ENCODE peak calls at places on chromosomes 3 and 15, in five cellular contexts. N, T, H, O and S are unnamed samples.

GRCh38 chr3:168865022-168865551 is 769.4 kb upstream of the GOLIM4 start:
- DNase-seq in N (no peak), T (no peak), H (no peak), O (peak; percentile 51), S (peak; percentile 21)

GRCh38 chr3:152574461-152575079 is 260.4 kb upstream of the P2RY1 start:
- DNase-seq in N (peak; percentile 37), T (no peak), H (peak; percentile 78), O (peak; percentile 75), S (peak; percentile 49)

GRCh38 chr15:25931846-25932245 is 68.7 kb upstream of the ATP10A start:
- DNase-seq in N (no peak), T (no peak), H (no peak), O (peak; percentile 19), S (no peak)

GRCh38 chr3:27335571-27335970 is 33.6 kb downstream of the NEK10 start:
- DNase-seq in N (no peak), T (no peak), H (no peak), O (no peak), S (no peak)

GRCh38 chr3:5013021-5013906 is 34.0 kb downstream of the BHLHE40 start:
- DNase-seq in N (peak; percentile 30), T (peak; percentile 52), H (peak; percentile 62), O (peak; percentile 38), S (no peak)

GRCh38 chr15:58562135-58562534 is 130.3 kb downstream of the LIPC start:
- DNase-seq in N (no peak), T (no peak), H (no peak), O (no peak), S (no peak)

GRCh38 chr3:185824051-185824466 is 783 bp downstream of the IGF2BP2 start:
- DNase-seq in N (peak; percentile 11), T (no peak), H (peak; percentile 30), O (no peak), S (peak; percentile 20)

GRCh38 chr15:42612367-42612912 is 37.0 kb downstream of the STARD9 start:
- DNase-seq in N (no peak), T (no peak), H (no peak), O (no peak), S (no peak)

GRCh38 chr15:41836713-41837454 is 1.8 kb upstream of the PLA2G4B start:
- DNase-seq in N (no peak), T (no peak), H (no peak), O (no peak), S (no peak)

GRCh38 chr15:86906406-86906805 is 826.7 kb downstream of the AGBL1 start:
- DNase-seq in N (no peak), T (no peak), H (no peak), O (no peak), S (no peak)

GRCh38 chr3:28700728-28701127 is 352.1 kb upstream of the AZI2 start:
- DNase-seq in N (no peak), T (no peak), H (no peak), O (no peak), S (no peak)

GRCh38 chr3:67976683-67977082 is 322.3 kb upstream of the SUCLG2 start:
- DNase-seq in N (no peak), T (no peak), H (no peak), O (no peak), S (no peak)

GRCh38 chr15:57873564-57874209 is 167.2 kb downstream of the POLR2M start:
- DNase-seq in N (no peak), T (no peak), H (no peak), O (peak; percentile 23), S (no peak)

GRCh38 chr15:39199076-39199475 is 381.8 kb upstream of the THBS1 start:
- DNase-seq in N (no peak), T (peak; percentile 89), H (peak; percentile 33), O (no peak), S (no peak)

GRCh38 chr3:2098398-2099027 is at the start of gene CNTN4:
- DNase-seq in N (peak; percentile 77), T (peak; percentile 86), H (peak; percentile 44), O (no peak), S (no peak)

GRCh38 chr15:74787251-74788041 is 5.6 kb downstream of the CSK start:
- DNase-seq in N (peak; percentile 81), T (peak; percentile 83), H (peak; percentile 83), O (peak; percentile 61), S (peak; percentile 68)

GRCh38 chr3:134366928-134367352 is 7.3 kb downstream of the AMOTL2 start:
- DNase-seq in N (no peak), T (peak; percentile 85), H (peak; percentile 74), O (no peak), S (no peak)

GRCh38 chr3:158226429-158226828 is 116.5 kb downstream of the RSRC1 start:
- DNase-seq in N (no peak), T (no peak), H (no peak), O (no peak), S (no peak)

GRCh38 chr15:51131596-51132290 is 37.0 kb upstream of the TNFAIP8L3 start:
- DNase-seq in N (no peak), T (no peak), H (no peak), O (no peak), S (no peak)

GRCh38 chr3:143644370-143645089 is 203.7 kb downstream of the SLC9A9 start:
- DNase-seq in N (peak; percentile 59), T (no peak), H (no peak), O (peak; percentile 90), S (peak; percentile 65)

GRCh38 chr15:31398677-31399260 is 72.1 kb downstream of the KLF13 start:
- DNase-seq in N (no peak), T (peak; percentile 61), H (no peak), O (no peak), S (no peak)

GRCh38 chr3:77746892-77747291 is 707.0 kb downstream of the ROBO2 start:
- DNase-seq in N (no peak), T (no peak), H (no peak), O (no peak), S (no peak)

GRCh38 chr15:99433757-99434211 is 132.0 kb upstream of the MEF2A start:
- DNase-seq in N (no peak), T (peak; percentile 50), H (no peak), O (no peak), S (no peak)

GRCh38 chr3:45964139-45964538 is 20.9 kb downstream of the CXCR6 start:
- DNase-seq in N (no peak), T (no peak), H (no peak), O (no peak), S (no peak)

GRCh38 chr3:52742418-52743041 is 28.2 kb downstream of the NEK4 start:
- DNase-seq in N (no peak), T (no peak), H (no peak), O (peak; percentile 49), S (no peak)
- TF ChIP-seq CTCF in N (peak; percentile 34), T (peak; percentile 35), H (peak; percentile 60), O (peak; percentile 65), S (peak; percentile 42)

GRCh38 chr3:146380052-146380451 is 89.3 kb downstream of the PLSCR2 start:
- DNase-seq in N (no peak), T (no peak), H (no peak), O (no peak), S (no peak)

GRCh38 chr3:146387566-146387965 is 81.8 kb downstream of the PLSCR2 start:
- DNase-seq in N (no peak), T (no peak), H (no peak), O (no peak), S (no peak)

GRCh38 chr3:146384786-146385185 is 84.6 kb downstream of the PLSCR2 start:
- DNase-seq in N (no peak), T (no peak), H (no peak), O (no peak), S (no peak)

DNA sequence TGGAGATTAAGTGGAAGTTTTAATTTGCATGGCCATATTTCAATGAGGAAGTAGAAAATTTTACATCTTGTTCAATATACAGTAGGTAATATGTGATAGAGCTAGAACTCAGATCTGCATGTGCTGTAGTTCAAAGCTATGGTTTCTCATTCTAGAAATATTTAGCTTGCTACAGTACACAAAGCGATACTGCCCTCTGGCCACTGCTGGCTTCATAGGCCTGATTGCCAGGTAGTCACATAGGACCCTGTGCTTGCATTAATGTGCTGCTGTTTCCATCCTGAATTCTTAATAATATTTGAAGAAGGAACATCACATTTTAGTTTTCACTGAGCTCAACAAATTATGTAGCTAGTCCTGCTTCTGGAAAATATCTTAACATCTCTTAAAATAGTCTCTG is 87.0 kb downstream of the PLSCR2 start:
- DNase-seq in N (no peak), T (no peak), H (no peak), O (peak; percentile 43), S (peak; percentile 7)
- TF ChIP-seq CTCF in N (no peak), T (no peak), H (no peak), O (peak; percentile 33), S (no peak)

DNA sequence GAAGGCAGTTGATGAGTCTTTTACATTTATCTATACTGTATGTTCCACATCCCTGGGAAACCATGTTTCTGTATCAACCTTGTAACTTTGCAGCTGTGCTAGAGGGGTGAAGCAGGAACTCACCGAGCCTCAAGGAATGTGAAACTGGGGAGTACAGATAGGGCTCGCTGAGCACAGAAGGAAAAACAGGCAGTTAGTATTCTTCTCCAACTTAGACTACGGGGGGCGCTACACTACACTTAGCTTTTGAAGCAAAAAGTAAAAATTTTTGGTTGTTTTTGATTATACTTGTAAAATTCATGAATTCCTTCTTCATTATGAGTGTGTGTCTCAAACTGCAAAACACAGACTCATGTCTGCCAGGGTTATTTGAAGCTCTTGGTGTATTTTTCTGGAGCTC is 132.7 kb upstream of the RGMA start:
- DNase-seq in N (no peak), T (no peak), H (no peak), O (no peak), S (no peak)
- TF ChIP-seq CTCF in N (no peak), T (no peak), H (no peak), O (no peak), S (peak; percentile 16)

GRCh38 chr3:50567011-50567385 is 549 bp downstream of the C3orf18 start:
- DNase-seq in N (no peak), T (no peak), H (no peak), O (no peak), S (no peak)

GRCh38 chr3:50571486-50571885 is 2.2 kb downstream of the HEMK1 start:
- DNase-seq in N (no peak), T (no peak), H (no peak), O (no peak), S (no peak)

GRCh38 chr3:50570508-50571279 is 1.4 kb downstream of the HEMK1 start:
- DNase-seq in N (no peak), T (no peak), H (no peak), O (no peak), S (no peak)

GRCh38 chr3:50567386-50568182 is at the start of gene C3orf18:
- DNase-seq in N (peak; percentile 92), T (peak; percentile 97), H (peak; percentile 97), O (peak; percentile 87), S (peak; percentile 80)

GRCh38 chr3:50568947-50569749 is at the start of gene HEMK1:
- DNase-seq in N (peak; percentile 99), T (peak; percentile 99), H (peak; percentile 99), O (peak; percentile 93), S (peak; percentile 90)
- TF ChIP-seq CTCF in N (no peak), T (no peak), H (no peak), O (no peak), S (no peak)